ENCODE peak calls at places on chromosomes 3 and 15, in four cellular contexts. One of them, this sample, is unnamed.

GRCh38 chr3:42032693-42033349 is 58.3 kb upstream of the TRAK1 start:
- DNase-seq in HepG2: peak; percentile 95
- DNase-seq in HCT116: no peak
- DNase-seq in K562: no peak
- DNase-seq in this sample: no peak

GRCh38 chr15:52234596-52235541 is 43.7 kb upstream of the GNB5 start:
- DNase-seq in HepG2: no peak
- DNase-seq in HCT116: no peak
- DNase-seq in K562: no peak
- DNase-seq in this sample: no peak

GRCh38 chr15:100623301-100623700 is 20.9 kb downstream of the ASB7 start:
- DNase-seq in HepG2: no peak
- DNase-seq in HCT116: no peak
- DNase-seq in K562: no peak
- DNase-seq in this sample: no peak

GRCh38 chr3:40073310-40074007 is 236.0 kb upstream of the EIF1B start:
- DNase-seq in HepG2: peak; percentile 10
- DNase-seq in HCT116: peak; percentile 0
- DNase-seq in K562: no peak
- DNase-seq in this sample: no peak

GRCh38 chr3:60743631-60744164 is 507.6 kb downstream of the FHIT start:
- DNase-seq in HepG2: peak; percentile 21
- DNase-seq in HCT116: no peak
- DNase-seq in K562: no peak
- DNase-seq in this sample: no peak

GRCh38 chr15:78055923-78056713 is 21.4 kb downstream of the TBC1D2B start:
- DNase-seq in HepG2: peak; percentile 67
- DNase-seq in HCT116: no peak
- DNase-seq in K562: no peak
- DNase-seq in this sample: no peak

GRCh38 chr15:59662260-59662659 is 4.9 kb upstream of the GTF2A2 start:
- DNase-seq in HepG2: no peak
- DNase-seq in HCT116: no peak
- DNase-seq in K562: no peak
- DNase-seq in this sample: no peak

GRCh38 chr15:65937046-65937445 is 67.8 kb downstream of the RAB11A start:
- DNase-seq in HepG2: no peak
- DNase-seq in HCT116: no peak
- DNase-seq in K562: no peak
- DNase-seq in this sample: no peak

GRCh38 chr15:85094685-85095084 is 113.0 kb downstream of the PDE8A start:
- DNase-seq in HepG2: no peak
- DNase-seq in HCT116: no peak
- DNase-seq in K562: no peak
- DNase-seq in this sample: no peak

GRCh38 chr3:194365978-194366490 is 3.5 kb downstream of the LRRC15 start:
- DNase-seq in HepG2: no peak
- DNase-seq in HCT116: no peak
- DNase-seq in K562: no peak
- DNase-seq in this sample: no peak

GRCh38 chr15:60966316-60966715 is 262.8 kb downstream of the RORA start:
- DNase-seq in HepG2: no peak
- DNase-seq in HCT116: no peak
- DNase-seq in K562: no peak
- DNase-seq in this sample: no peak

GRCh38 chr3:43710607-43711006 is 19.9 kb downstream of the ABHD5 start:
- DNase-seq in HepG2: no peak
- DNase-seq in HCT116: no peak
- DNase-seq in K562: no peak
- DNase-seq in this sample: no peak

GRCh38 chr15:31024330-31024729 is 32.9 kb upstream of the MTMR10 start:
- DNase-seq in HepG2: peak; percentile 79
- DNase-seq in HCT116: peak; percentile 16
- DNase-seq in K562: no peak
- DNase-seq in this sample: no peak

GRCh38 chr15:63389902-63390301 is 8.3 kb upstream of the CA12 start:
- DNase-seq in HepG2: peak; percentile 23
- DNase-seq in HCT116: peak; percentile 34
- DNase-seq in K562: peak; percentile 31
- DNase-seq in this sample: no peak

GRCh38 chr3:160434071-160434470 is 15.5 kb downstream of the TRIM59 start:
- DNase-seq in HepG2: no peak
- DNase-seq in HCT116: no peak
- DNase-seq in K562: no peak
- DNase-seq in this sample: no peak

GRCh38 chr15:82056900-82057825 is 11.3 kb upstream of the MEX3B start:
- DNase-seq in HepG2: no peak
- DNase-seq in HCT116: no peak
- DNase-seq in K562: no peak
- DNase-seq in this sample: no peak

GRCh38 chr15:94546838-94547237 is 315.5 kb downstream of the MCTP2 start:
- DNase-seq in HepG2: no peak
- DNase-seq in HCT116: no peak
- DNase-seq in K562: no peak
- DNase-seq in this sample: no peak

GRCh38 chr3:193803288-193803687 is 210.3 kb downstream of the OPA1 start:
- DNase-seq in HepG2: no peak
- DNase-seq in HCT116: no peak
- DNase-seq in K562: no peak
- DNase-seq in this sample: no peak

GRCh38 chr3:119998166-119998565 is 96.1 kb downstream of the GSK3B start:
- DNase-seq in HepG2: no peak
- DNase-seq in HCT116: no peak
- DNase-seq in K562: no peak
- DNase-seq in this sample: no peak

GRCh38 chr15:60592386-60593339 is 113.7 kb upstream of the ICE2 start:
- DNase-seq in HepG2: peak; percentile 74
- DNase-seq in HCT116: no peak
- DNase-seq in K562: peak; percentile 35
- DNase-seq in this sample: no peak

GRCh38 chr3:135503429-135504083 is 462.0 kb upstream of the PPP2R3A start:
- DNase-seq in HepG2: peak; percentile 20
- DNase-seq in HCT116: peak; percentile 28
- DNase-seq in K562: peak; percentile 41
- DNase-seq in this sample: peak; percentile 25

GRCh38 chr3:188686319-188686718 is 485.5 kb upstream of the TPRG1 start:
- DNase-seq in HepG2: no peak
- DNase-seq in HCT116: no peak
- DNase-seq in K562: no peak
- DNase-seq in this sample: no peak

GRCh38 chr15:39976291-39977274 is 42.7 kb downstream of the EIF2AK4 start:
- DNase-seq in HepG2: peak; percentile 21
- DNase-seq in HCT116: no peak
- DNase-seq in K562: no peak
- DNase-seq in this sample: no peak

GRCh38 chr3:106013971-106014370 is 145.2 kb upstream of the CBLB start:
- DNase-seq in HepG2: no peak
- DNase-seq in HCT116: no peak
- DNase-seq in K562: peak; percentile 5
- DNase-seq in this sample: peak; percentile 50

GRCh38 chr15:77013786-77014136 is 18.8 kb downstream of the PSTPIP1 start:
- DNase-seq in HepG2: no peak
- DNase-seq in HCT116: peak; percentile 24
- DNase-seq in K562: no peak
- DNase-seq in this sample: no peak

DNA sequence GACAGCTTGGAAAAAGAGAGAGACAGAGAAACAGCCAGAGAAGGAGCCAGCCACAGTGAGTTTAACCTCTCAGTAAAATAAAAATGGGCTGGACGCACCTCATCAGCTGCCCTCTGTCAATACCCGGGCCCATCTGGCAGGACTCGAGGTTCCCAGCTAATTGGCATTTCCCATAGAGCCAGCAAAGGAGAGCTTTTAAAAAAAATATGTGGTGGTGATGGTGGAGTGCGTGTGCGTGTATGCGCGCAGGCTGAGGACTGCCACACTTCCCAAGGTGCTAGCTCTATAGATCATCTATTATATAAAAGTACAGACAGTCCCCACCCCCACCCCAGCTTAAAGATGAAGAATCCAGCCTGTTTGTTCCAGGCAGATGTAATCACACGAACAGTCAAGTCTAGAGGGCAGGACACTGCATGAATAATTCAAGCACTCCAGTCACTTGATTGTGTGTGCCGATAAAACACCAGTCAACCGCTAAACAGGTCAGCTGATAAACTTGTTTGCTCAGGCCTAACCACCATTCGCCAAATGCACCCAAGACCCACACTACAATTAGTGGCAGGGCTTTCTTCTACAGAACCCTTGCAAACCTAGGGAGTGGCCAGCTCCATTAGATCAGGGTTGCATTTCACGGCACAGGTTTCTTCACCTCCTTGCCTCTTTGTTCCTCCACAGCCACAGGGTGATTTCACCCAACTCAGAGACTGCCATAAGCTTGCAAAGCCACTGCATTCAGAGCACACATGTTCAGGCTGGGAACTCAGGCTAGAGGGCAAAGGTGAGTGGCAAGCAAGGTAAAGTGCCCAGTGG is 5.9 kb downstream of the TLE3 start:
- DNase-seq in HepG2: peak; percentile 60
- DNase-seq in HCT116: no peak
- DNase-seq in K562: peak; percentile 47
- DNase-seq in this sample: no peak
- TF ChIP-seq SIN3A in HepG2: no peak
- TF ChIP-seq SIN3A in HCT116: no peak
- TF ChIP-seq SIN3A in K562: no peak
- TF ChIP-seq SIN3A in this sample: no peak

DNA sequence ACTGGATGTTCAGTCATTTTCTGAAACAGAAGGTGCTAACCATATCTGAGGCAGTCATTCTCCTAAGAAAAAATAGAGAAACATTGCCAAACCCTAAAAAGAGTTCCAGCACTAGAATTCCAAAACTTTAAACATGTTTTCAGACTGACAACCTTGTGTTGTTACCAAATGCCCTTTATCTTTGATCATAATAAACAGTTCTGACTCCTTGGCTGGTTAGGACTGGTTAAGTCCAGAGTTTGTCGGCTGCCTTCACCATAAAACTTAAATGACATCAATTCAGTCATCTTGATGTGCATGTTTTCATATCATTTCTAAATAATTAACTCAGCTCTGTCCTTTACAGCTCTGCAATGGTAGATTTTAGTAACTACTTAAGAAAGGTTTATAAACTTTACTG is 68.0 kb downstream of the COL8A1 start:
- DNase-seq in HepG2: no peak
- DNase-seq in HCT116: no peak
- DNase-seq in K562: no peak
- DNase-seq in this sample: no peak
- H3K4me1 ChIP-seq in HepG2: no peaks in the 10 kb centered on the region
- H3K4me1 ChIP-seq in HCT116: no peaks in the 10 kb centered on the region
- H3K4me1 ChIP-seq in K562: no peaks in the 10 kb centered on the region
- H3K4me1 ChIP-seq in this sample: no peaks in the 10 kb centered on the region

DNA sequence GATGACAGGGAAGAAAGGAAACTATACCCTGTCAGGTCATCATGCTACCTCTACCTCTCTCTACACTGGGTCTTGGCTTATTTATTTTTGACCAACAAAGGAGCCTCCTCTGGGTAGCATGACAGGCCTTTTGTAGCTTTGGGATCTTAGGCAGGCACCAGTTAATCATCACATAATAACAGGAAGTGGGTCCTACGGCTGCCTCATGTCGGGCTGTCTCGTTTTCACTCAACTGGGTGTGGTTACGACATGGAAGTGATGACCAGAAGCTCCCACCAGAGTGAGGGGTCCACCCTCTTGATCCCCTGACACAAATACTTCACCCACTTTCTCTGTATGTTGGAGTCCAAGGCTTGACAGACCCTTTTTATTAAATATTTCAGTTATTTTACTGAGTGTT is 105.3 kb downstream of the CD47 start:
- DNase-seq in HepG2: no peak
- DNase-seq in HCT116: no peak
- DNase-seq in K562: no peak
- DNase-seq in this sample: no peak
- TF ChIP-seq TCF7L2 in HepG2: no peak
- TF ChIP-seq TCF7L2 in HCT116: no peak
- TF ChIP-seq TCF7L2 in K562: no peak
- TF ChIP-seq TCF7L2 in this sample: no peak

GRCh38 chr3:62723636-62724217 is 151.5 kb downstream of the CADPS start:
- DNase-seq in HepG2: no peak
- DNase-seq in HCT116: no peak
- DNase-seq in K562: no peak
- DNase-seq in this sample: no peak
- TF ChIP-seq SIN3A in HepG2: no peak
- TF ChIP-seq SIN3A in HCT116: no peak
- TF ChIP-seq SIN3A in K562: no peak
- TF ChIP-seq SIN3A in this sample: no peak

GRCh38 chr3:55708921-55709320 is 221.8 kb upstream of the WNT5A start:
- DNase-seq in HepG2: no peak
- DNase-seq in HCT116: no peak
- DNase-seq in K562: no peak
- DNase-seq in this sample: no peak

GRCh38 chr3:55709411-55709997 is 222.4 kb upstream of the WNT5A start:
- DNase-seq in HepG2: no peak
- DNase-seq in HCT116: no peak
- DNase-seq in K562: no peak
- DNase-seq in this sample: no peak

GRCh38 chr3:55702822-55703221 is 215.7 kb upstream of the WNT5A start:
- DNase-seq in HepG2: no peak
- DNase-seq in HCT116: no peak
- DNase-seq in K562: no peak
- DNase-seq in this sample: no peak

GRCh38 chr3:55704521-55704920 is 217.4 kb upstream of the WNT5A start:
- DNase-seq in HepG2: no peak
- DNase-seq in HCT116: no peak
- DNase-seq in K562: no peak
- DNase-seq in this sample: no peak

DNA sequence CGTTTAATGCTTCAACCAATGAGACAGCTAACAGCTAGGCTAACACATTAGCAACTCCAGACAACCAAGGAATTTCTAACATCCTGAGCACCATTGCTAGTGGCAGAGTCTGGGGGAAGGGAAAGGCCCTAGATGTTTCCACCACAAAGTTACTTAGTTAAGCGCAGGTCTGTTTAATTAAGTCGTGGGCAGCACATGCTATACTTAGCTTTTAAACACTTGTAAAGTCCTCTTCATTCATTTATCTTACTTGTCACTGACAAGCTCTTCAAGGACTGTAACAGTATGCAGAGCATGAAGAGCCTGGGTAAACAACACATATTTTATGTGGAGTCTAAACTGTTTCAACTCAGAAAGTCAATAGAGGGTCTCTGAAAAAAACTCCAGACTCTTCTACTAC is 221.1 kb upstream of the WNT5A start:
- DNase-seq in HepG2: no peak
- DNase-seq in HCT116: no peak
- DNase-seq in K562: no peak
- DNase-seq in this sample: no peak
- H3K4me1 ChIP-seq in HepG2: no peaks in the 10 kb centered on the region
- H3K4me1 ChIP-seq in HCT116: no peaks in the 10 kb centered on the region
- H3K4me1 ChIP-seq in K562: no peaks in the 10 kb centered on the region
- H3K4me1 ChIP-seq in this sample: no peaks in the 10 kb centered on the region

This sample was measured in Panc1.